ENCODE peak calls at places on chromosomes 13 and 19, in four cellular contexts. H is RCC 7860, U is left colon, N is tibial artery. M is an unnamed sample.

GRCh38 chr13:103325675-103326074 is 259.5 kb upstream of the SLC10A2 start:
- DNase-seq in H (no peak), U (no peak), N (no peak), M (no peak)

GRCh38 chr19:5141926-5142724 is 173.2 kb downstream of the KDM4B start:
- DNase-seq in H (no peak), U (no peak), N (no peak), M (no peak)

GRCh38 chr19:55640577-55641375 is at the start of gene ZNF580:
- DNase-seq in H (peak; percentile 53), U (peak; percentile 70), N (no peak), M (peak; percentile 72)

GRCh38 chr19:43504426-43505185 is at the start of gene PHLDB3:
- DNase-seq in H (no peak), U (peak; percentile 66), N (no peak), M (peak; percentile 21)

GRCh38 chr19:56193981-56194380 is 3.6 kb downstream of the ZSCAN5B start:
- DNase-seq in H (no peak), U (no peak), N (no peak), M (no peak)

GRCh38 chr19:51784922-51785690 is 9.9 kb upstream of the FPR3 start:
- DNase-seq in H (peak; percentile 60), U (peak; percentile 27), N (peak; percentile 84), M (peak; percentile 3)

GRCh38 chr13:50613356-50613831 is 230.1 kb downstream of the DLEU7 start:
- DNase-seq in H (no peak), U (no peak), N (no peak), M (no peak)

GRCh38 chr19:38793186-38793585 is 4.2 kb downstream of the LGALS7B start:
- DNase-seq in H (no peak), U (no peak), N (no peak), M (no peak)

GRCh38 chr13:52428295-52428694 is 22.1 kb downstream of the VPS36 start:
- DNase-seq in H (no peak), U (no peak), N (no peak), M (no peak)

M was measured in ACHN.